ENCODE peak calls at places on chromosomes 6 and 20, in six cellular contexts. L, Z, B, A, V and S are unnamed samples.

GRCh38 chr6:141618180-141618581 is 514.5 kb upstream of the GJE1 start:
- DNase-seq in A (no peak), L (no peak), V (no peak), B (no peak), Z (no peak), S (no peak)

GRCh38 chr6:217048-217659 is 75.1 kb upstream of the DUSP22 start:
- DNase-seq in A (no peak), Z (no peak), L (no peak), B (no peak), V (peak), S (peak)

GRCh38 chr6:34061348-34061747 is 84.5 kb downstream of the GRM4 start:
- DNase-seq in L (no peak), B (no peak), V (no peak), A (no peak), Z (no peak), S (no peak)

GRCh38 chr6:36980876-36981619 is 4.9 kb downstream of the MTCH1 start:
- DNase-seq in L (no peak), Z (no peak), V (no peak), B (no peak), A (no peak), S (peak)

GRCh38 chr6:1840491-1841121 is 230.9 kb downstream of the FOXC1 start:
- DNase-seq in A (no peak), V (no peak), L (no peak), Z (no peak), B (no peak), S (no peak)

GRCh38 chr6:47106721-47107197 is 64.6 kb upstream of the ADGRF1 start:
- DNase-seq in L (no peak), A (no peak), Z (no peak), B (no peak), V (no peak), S (peak)

GRCh38 chr20:38346741-38347140 is 459 bp downstream of the LBP start:
- DNase-seq in V (no peak), A (no peak), L (no peak), B (no peak), Z (no peak), S (no peak)

GRCh38 chr6:36607782-36608386 is 13.7 kb downstream of the SRSF3 start:
- DNase-seq in B (no peak), A (no peak), L (no peak), Z (peak), V (no peak), S (no peak)

GRCh38 chr6:53465732-53466131 is 79.2 kb downstream of the GCLC start:
- DNase-seq in A (no peak), L (no peak), V (no peak), B (no peak), Z (no peak), S (no peak)

GRCh38 chr6:137210903-137211302 is 8.3 kb downstream of the IFNGR1 start:
- DNase-seq in A (no peak), V (no peak), Z (no peak), L (no peak), B (no peak), S (no peak)

GRCh38 chr20:63226020-63226943 is 9.4 kb upstream of the BIRC7 start:
- DNase-seq in A (no peak), B (no peak), L (no peak), Z (no peak), V (no peak), S (no peak)